ENCODE peak calls at places on chromosomes 5 and 9, in eight cellular contexts. C, S, O, H, D, Q, J and I are unnamed samples.

GRCh38 chr9:71672573-71672972 is 95.7 kb downstream of the CEMIP2 start:
- DNase-seq in C (no peak), Q (no peak), D (no peak), S (no peak), J (no peak), H (no peak), O (no peak), I (no peak)

GRCh38 chr9:5871785-5872184 is 18.9 kb upstream of the MLANA start:
- DNase-seq in C (no peak), D (no peak), J (no peak), Q (no peak), H (no peak), O (no peak), S (no peak), I (no peak)

GRCh38 chr5:146026307-146027010 is 78.9 kb downstream of the PLAC8L1 start:
- DNase-seq in Q (no peak), C (no peak), J (no peak), D (no peak), S (no peak), O (no peak), H (no peak), I (no peak)

GRCh38 chr5:111254613-111255012 is 30.4 kb downstream of the CAMK4 start:
- DNase-seq in D (peak), C (no peak), Q (peak), S (no peak), O (no peak), H (no peak), J (peak), I (no peak)

GRCh38 chr9:98108540-98109031 is 10.4 kb downstream of the TRIM14 start:
- DNase-seq in D (peak), S (no peak), C (no peak), H (no peak), J (peak), O (no peak), Q (no peak), I (no peak)

GRCh38 chr9:127923046-127923445 is 6.2 kb upstream of the ST6GALNAC4 start:
- DNase-seq in J (no peak), C (peak), H (no peak), Q (no peak), S (no peak), D (no peak), O (no peak), I (no peak)

GRCh38 chr9:137449931-137450537 is 8.9 kb upstream of the ENTPD8 start:
- DNase-seq in J (no peak), H (no peak), Q (no peak), O (no peak), S (no peak), D (no peak), C (no peak), I (no peak)

GRCh38 chr9:114856942-114857315 is 51.1 kb upstream of the TNFSF15 start:
- DNase-seq in S (no peak), H (no peak), J (no peak), Q (no peak), C (no peak), D (no peak), O (no peak), I (no peak)

GRCh38 chr5:110872963-110873362 is 134.2 kb downstream of the SLC25A46 start:
- DNase-seq in S (no peak), J (no peak), O (no peak), Q (no peak), D (no peak), H (no peak), C (no peak), I (no peak)

GRCh38 chr9:374726-375125 is 160.1 kb downstream of the DOCK8 start:
- DNase-seq in D (no peak), O (no peak), C (no peak), S (no peak), H (no peak), Q (no peak), J (no peak), I (no peak)

GRCh38 chr9:17824191-17824926 is 245.5 kb downstream of the SH3GL2 start:
- DNase-seq in Q (peak), H (no peak), C (no peak), S (no peak), O (no peak), J (peak), D (no peak), I (no peak)

GRCh38 chr5:96159076-96159475 is 197.4 kb upstream of the ELL2 start:
- DNase-seq in D (no peak), S (no peak), C (no peak), J (no peak), Q (no peak), H (no peak), O (no peak), I (no peak)

GRCh38 chr9:5698810-5699556 is 70.1 kb downstream of the RIC1 start:
- DNase-seq in O (no peak), H (no peak), D (no peak), C (no peak), Q (peak), S (no peak), J (no peak), I (no peak)

GRCh38 chr9:98775831-98776441 is 20.4 kb downstream of the ANKS6 start:
- DNase-seq in Q (peak), J (peak), S (peak), D (peak), O (no peak), C (peak), H (no peak), I (no peak)

GRCh38 chr5:169626779-169627178 is 10.3 kb upstream of the DOCK2 start:
- DNase-seq in D (no peak), J (no peak), S (peak), O (no peak), Q (peak), H (no peak), C (no peak), I (peak)

GRCh38 chr9:97766092-97766491 is 69.0 kb upstream of the XPA start:
- DNase-seq in O (no peak), Q (no peak), J (no peak), D (no peak), S (no peak), C (no peak), H (no peak), I (no peak)

GRCh38 chr9:103942652-103943051 is 151.5 kb upstream of the SMC2 start:
- DNase-seq in Q (no peak), D (no peak), H (no peak), O (no peak), J (no peak), S (no peak), C (no peak), I (no peak)

GRCh38 chr9:107345327-107345726 is 62.2 kb downstream of the RAD23B start:
- DNase-seq in J (no peak), O (no peak), D (no peak), S (no peak), C (no peak), Q (peak), H (peak), I (no peak)

GRCh38 chr5:12323637-12324229 is 419.5 kb upstream of the CTNND2 start:
- DNase-seq in J (no peak), Q (no peak), S (no peak), C (no peak), D (no peak), H (no peak), O (no peak), I (no peak)

DNA sequence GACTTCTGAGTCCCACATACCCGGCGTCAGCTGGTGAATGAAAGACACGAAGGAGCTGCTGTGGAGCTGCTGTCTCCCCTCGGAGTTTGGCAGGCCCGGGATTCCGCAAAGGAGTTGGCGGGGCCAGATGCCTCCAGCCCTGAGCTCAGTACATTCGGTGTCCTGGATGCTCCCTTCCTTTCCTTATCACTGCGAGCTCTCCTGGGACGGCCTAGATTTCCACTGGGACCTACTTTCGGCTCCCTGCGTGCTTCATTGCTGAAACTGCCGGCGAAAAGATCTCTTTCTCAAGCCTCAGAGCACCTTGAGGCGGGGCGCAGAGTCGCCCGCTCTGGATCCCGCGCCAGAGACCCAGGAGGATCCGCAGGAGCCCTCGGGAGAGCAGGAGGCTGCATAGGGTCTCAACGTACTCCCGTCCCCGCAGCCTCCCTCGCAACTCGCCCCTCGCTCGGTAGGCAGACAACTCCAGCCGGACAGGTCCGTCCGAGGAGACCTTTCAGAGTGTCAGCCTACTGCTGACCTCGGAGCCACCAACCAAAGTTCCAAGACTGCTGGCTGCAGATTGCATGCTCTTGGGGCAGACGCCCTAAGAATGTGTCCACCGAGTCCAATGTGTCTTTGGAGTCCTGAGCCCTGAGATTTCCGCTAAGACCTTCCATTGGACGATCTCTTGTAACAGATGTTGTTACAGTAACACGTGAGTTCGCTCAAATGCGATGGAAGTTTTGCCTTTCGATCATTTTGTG is 6.1 kb downstream of the ANXA2R start:
- DNase-seq in C (no peak), H (no peak), J (no peak), D (no peak), Q (peak), O (no peak), S (no peak), I (no peak)
- H3K4me3 ChIP-seq in C (no peak), H (no peak), J (no peak), D (no peak), Q (peak), O (no peak), S (peak), I (peak)

GRCh38 chr5:173919443-173919842 is 31.3 kb downstream of the CPEB4 start:
- DNase-seq in Q (peak), H (no peak), O (no peak), C (no peak), J (no peak), S (no peak), D (no peak), I (no peak)

GRCh38 chr5:173916233-173916632 is 28.1 kb downstream of the CPEB4 start:
- DNase-seq in S (no peak), H (no peak), D (peak), Q (no peak), O (no peak), C (no peak), J (peak), I (no peak)

GRCh38 chr5:173920024-173920753 is 32.0 kb downstream of the CPEB4 start:
- DNase-seq in S (no peak), J (no peak), Q (peak), H (no peak), O (no peak), C (no peak), D (no peak), I (peak)

GRCh38 chr5:173915310-173916005 is 27.3 kb downstream of the CPEB4 start:
- DNase-seq in H (no peak), D (no peak), O (no peak), Q (no peak), C (peak), S (no peak), J (peak), I (no peak)

GRCh38 chr5:173917788-173918786 is 29.9 kb downstream of the CPEB4 start:
- DNase-seq in H (no peak), S (peak), Q (peak), J (no peak), O (no peak), C (peak), D (peak), I (no peak)
- TF ChIP-seq CTCF in H (no peak), S (no peak), Q (no peak), J (no peak), O (no peak), C (no peak), D (peak), I (no peak)

GRCh38 chr5:32712463-32713395 is 1.6 kb downstream of the NPR3 start:
- DNase-seq in H (no peak), Q (no peak), O (no peak), J (no peak), D (no peak), C (no peak), S (no peak), I (no peak)
- H3K4me3 ChIP-seq in H (peak), Q (peak), O (peak), J (no peak), D (no peak), C (no peak), S (peak), I (no peak)

DNA sequence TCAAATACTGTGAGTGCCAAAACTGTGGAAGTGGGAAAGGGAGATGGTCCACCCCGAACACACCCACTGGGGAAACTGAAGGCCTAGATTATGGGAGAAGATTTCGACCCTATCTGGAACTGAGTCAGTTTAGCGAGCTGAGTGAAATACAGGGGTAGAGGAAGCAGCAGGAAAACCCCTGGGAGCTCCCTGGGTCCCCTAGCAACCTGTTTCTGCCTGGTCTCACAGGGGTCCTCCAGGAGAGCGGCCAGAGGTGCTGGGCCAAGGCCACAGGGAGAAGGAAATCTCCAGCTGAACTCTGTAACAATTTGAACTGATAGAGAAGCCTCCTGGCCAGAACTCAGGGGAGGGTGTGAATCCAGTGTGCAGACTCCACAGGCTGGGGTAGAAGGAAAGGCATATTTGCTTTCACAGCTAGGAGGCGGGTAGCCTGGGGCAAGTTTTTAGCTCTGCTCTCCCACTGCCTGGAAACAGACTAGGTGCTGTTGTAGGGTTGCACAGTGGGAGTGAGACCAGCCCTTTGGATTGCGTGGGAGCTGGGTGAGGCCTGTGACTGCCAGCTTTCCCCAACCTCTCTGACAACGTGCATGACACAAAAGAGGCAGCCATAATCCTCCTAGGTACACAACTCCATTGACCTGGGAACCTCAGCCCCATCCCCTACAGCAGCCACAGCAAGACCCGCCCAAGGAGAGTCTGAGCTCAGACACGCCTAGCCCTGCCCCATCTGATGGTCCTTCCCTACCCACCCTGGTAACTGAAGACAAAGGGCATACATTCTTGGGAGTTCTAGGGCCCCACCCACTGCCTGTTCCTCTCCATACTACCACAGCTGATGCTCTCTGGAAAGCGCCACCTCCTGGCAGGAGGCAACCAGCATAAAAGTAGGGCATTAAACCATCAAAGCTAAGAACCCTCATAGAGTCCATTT is 78.8 kb upstream of the GPBP1 start:
- DNase-seq in C (no peak), H (no peak), J (no peak), O (no peak), Q (peak), S (no peak), D (peak), I (no peak)
- TF ChIP-seq CTCF in C (peak), H (no peak), J (peak), O (no peak), Q (peak), S (no peak), D (peak), I (peak)

GRCh38 chr5:55601209-55601618 is 66.5 kb upstream of the PLPP1 start:
- DNase-seq in O (peak), H (peak), Q (peak), C (no peak), S (no peak), D (no peak), J (no peak), I (peak)
- H3K4me3 ChIP-seq in O (no peak), H (no peak), Q (no peak), C (no peak), S (no peak), D (no peak), J (no peak), I (no peak)

GRCh38 chr9:6910032-6910431 is 152.3 kb downstream of the KDM4C start:
- DNase-seq in C (no peak), D (peak), S (no peak), O (no peak), J (no peak), Q (peak), H (no peak), I (no peak)
- TF ChIP-seq CTCF in C (peak), D (peak), S (peak), O (no peak), J (peak), Q (peak), H (peak), I (peak)